ENCODE peak calls at places on chromosome 13, in ten cellular contexts. M is gastrocnemius medialis; C is neural progenitor cell; E is CD8-positive, alpha-beta memory T cell; W is heart left ventricle; Q is mesendoderm; K is fibroblast of lung; V is body of pancreas; J is cardiac muscle cell; A is astrocyte. I is an unnamed sample.

GRCh38 chr13:65292488-65292901 is 1937.6 kb downstream of the PCDH9 start:
- DNase-seq in M (no peak), A (peak; percentile 83), K (peak; percentile 87), J (peak; percentile 18), V (no peak), E (no peak), C (peak; percentile 40), Q (peak; percentile 96), W (no peak), I (no peak)

GRCh38 chr13:74867460-74867859 is 614.5 kb downstream of the TBC1D4 start:
- DNase-seq in C (no peak), V (no peak), A (peak; percentile 32), J (no peak), K (peak; percentile 51), E (no peak), M (no peak), W (no peak), Q (no peak), I (no peak)

GRCh38 chr13:28624707-28625432 is 34.1 kb upstream of the POMP start:
- DNase-seq in A (no peak), M (no peak), Q (peak; percentile 69), W (no peak), J (no peak), C (no peak), K (no peak), E (no peak), V (no peak), I (no peak)

GRCh38 chr13:67367385-67367784 is 137.2 kb upstream of the PCDH9 start:
- DNase-seq in W (no peak), Q (peak; percentile 61), M (no peak), C (no peak), A (no peak), E (no peak), V (no peak), K (no peak), J (no peak), I (no peak)

GRCh38 chr13:83810136-83810535 is 72.1 kb downstream of the SLITRK1 start:
- DNase-seq in M (no peak), A (no peak), K (no peak), C (peak; percentile 45), J (no peak), E (no peak), V (no peak), Q (no peak), W (no peak), I (no peak)

GRCh38 chr13:106527806-106528205 is 7.7 kb downstream of the EFNB2 start:
- DNase-seq in W (no peak), K (no peak), J (peak; percentile 65), V (no peak), Q (no peak), M (no peak), E (no peak), C (no peak), A (no peak), I (no peak)

GRCh38 chr13:83184819-83185218 is 697.5 kb downstream of the SLITRK1 start:
- DNase-seq in V (no peak), A (peak; percentile 21), W (no peak), M (no peak), C (no peak), J (no peak), K (peak; percentile 29), Q (no peak), E (no peak), I (no peak)

GRCh38 chr13:23666576-23666975 is 96.4 kb downstream of the TNFRSF19 start:
- DNase-seq in C (no peak), E (no peak), Q (no peak), W (no peak), A (no peak), J (no peak), V (no peak), M (no peak), K (no peak), I (no peak)

DNA sequence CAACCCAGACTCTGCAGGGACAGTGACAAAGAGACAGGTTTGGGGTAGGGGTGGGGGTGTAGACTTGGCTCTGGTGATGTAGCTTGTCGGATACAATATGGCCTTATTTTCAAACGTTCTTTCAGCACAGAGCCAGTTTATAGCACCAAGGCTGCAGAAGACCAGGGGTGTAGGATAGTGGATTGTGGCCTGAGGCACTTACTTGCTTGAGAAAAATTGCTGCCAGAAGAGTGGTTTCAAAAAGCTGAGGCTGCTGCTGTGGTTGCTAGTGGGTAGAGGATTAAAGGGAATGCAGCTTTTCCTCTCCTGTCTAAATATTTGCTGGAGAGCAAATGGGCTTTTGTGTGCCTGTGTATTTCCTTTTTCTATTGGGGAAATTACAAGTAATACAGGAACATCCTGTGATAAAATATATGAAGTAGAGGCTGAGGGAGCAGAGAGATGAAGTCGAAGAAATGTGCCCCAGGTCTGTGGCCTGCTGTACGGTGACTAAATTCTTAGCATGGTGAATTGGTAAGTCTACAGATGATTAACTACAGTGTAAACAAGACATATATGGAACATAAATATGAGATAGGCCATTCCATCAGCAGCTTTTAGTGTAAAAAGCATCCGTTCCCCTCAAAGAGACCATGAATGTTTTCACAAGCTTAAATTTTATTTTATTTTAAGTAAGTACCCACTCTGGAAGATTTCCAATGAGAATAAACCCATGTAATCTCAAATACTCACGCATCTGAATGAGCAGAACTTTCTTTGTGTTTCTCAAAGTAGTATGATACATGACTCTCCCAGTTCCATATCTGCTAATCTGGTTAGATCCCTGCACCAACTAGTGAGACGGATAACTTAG is 112.9 kb downstream of the LRCH1 start:
- DNase-seq in C (no peak), A (no peak), V (no peak), Q (peak; percentile 46), E (no peak), W (no peak), J (no peak), K (no peak), M (no peak), I (no peak)
- H3K4me1 ChIP-seq in C (peaks cover 37% of the 10 kb centered on the region), A (peaks cover 6% of the 10 kb centered on the region), V (peaks cover 50% of the 10 kb centered on the region), Q (peaks cover 15% of the 10 kb centered on the region), E (peaks cover 13% of the 10 kb centered on the region), W (peaks cover 78% of the 10 kb centered on the region), J (peaks cover 55% of the 10 kb centered on the region), K (peaks cover 8% of the 10 kb centered on the region), M (peaks cover 31% of the 10 kb centered on the region), I (peaks cover 10% of the 10 kb centered on the region)

GRCh38 chr13:112722433-112723250 is 32.8 kb downstream of the ATP11A start:
- DNase-seq in Q (peak; percentile 94), K (peak; percentile 96), M (no peak), J (peak; percentile 80), V (peak; percentile 86), A (peak; percentile 96), C (no peak), E (no peak), W (peak; percentile 80), I (no peak)

GRCh38 chr13:112721198-112722104 is 31.6 kb downstream of the ATP11A start:
- DNase-seq in K (no peak), W (no peak), C (no peak), V (peak; percentile 42), A (no peak), J (no peak), E (no peak), Q (no peak), M (no peak), I (no peak)

GRCh38 chr13:112724788-112725345 is 35.0 kb downstream of the ATP11A start:
- DNase-seq in V (no peak), K (no peak), E (no peak), A (no peak), W (no peak), C (no peak), Q (no peak), M (no peak), J (no peak), I (no peak)

GRCh38 chr13:112725346-112726017 is 35.6 kb downstream of the ATP11A start:
- DNase-seq in V (no peak), J (no peak), E (no peak), M (peak; percentile 85), C (no peak), W (no peak), K (peak; percentile 58), A (peak; percentile 41), Q (no peak), I (no peak)

DNA sequence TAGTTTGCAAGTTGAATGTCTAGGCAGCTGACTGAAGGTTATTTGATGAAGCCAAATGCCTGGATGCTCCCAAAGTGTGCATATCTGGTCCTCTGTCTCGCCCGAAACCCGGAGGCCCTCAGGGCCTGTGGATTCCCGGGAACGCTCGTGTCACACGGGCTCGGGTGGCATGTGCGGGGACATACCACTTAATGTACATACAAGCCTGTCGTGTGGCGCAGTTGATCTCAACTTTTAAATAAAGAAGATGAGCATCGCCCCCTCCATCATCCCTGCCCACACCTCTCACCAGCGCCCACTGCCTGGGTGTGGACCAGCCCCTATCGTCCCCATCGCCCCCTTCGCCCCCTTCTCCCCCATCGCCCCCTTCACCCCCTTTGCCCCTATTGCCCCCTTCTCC is 33.9 kb downstream of the ATP11A start:
- DNase-seq in A (no peak), K (no peak), W (no peak), V (no peak), Q (no peak), J (no peak), C (no peak), M (no peak), E (no peak), I (no peak)
- H3K4me1 ChIP-seq in A (peaks cover 27% of the 10 kb centered on the region), K (no peaks in the 10 kb centered on the region), W (peaks cover 47% of the 10 kb centered on the region), V (peaks cover 74% of the 10 kb centered on the region), Q (peaks cover 4% of the 10 kb centered on the region), J (peaks cover 59% of the 10 kb centered on the region), C (peaks cover 23% of the 10 kb centered on the region), M (peaks cover 35% of the 10 kb centered on the region), E (peaks cover 14% of the 10 kb centered on the region), I (peaks cover 13% of the 10 kb centered on the region)

GRCh38 chr13:45750566-45750965 is 48.4 kb downstream of the CBY2 start:
- DNase-seq in E (no peak), Q (peak; percentile 33), C (no peak), J (no peak), W (no peak), M (no peak), A (no peak), K (no peak), V (no peak), I (no peak)

GRCh38 chr13:45749026-45749759 is 47.1 kb downstream of the CBY2 start:
- DNase-seq in C (peak; percentile 34), A (no peak), Q (peak; percentile 88), J (no peak), W (no peak), K (no peak), V (no peak), M (no peak), E (no peak), I (no peak)

GRCh38 chr13:45747071-45747470 is 45.0 kb downstream of the CBY2 start:
- DNase-seq in K (no peak), E (no peak), Q (no peak), V (no peak), A (no peak), W (no peak), M (no peak), C (no peak), J (no peak), I (no peak)

DNA sequence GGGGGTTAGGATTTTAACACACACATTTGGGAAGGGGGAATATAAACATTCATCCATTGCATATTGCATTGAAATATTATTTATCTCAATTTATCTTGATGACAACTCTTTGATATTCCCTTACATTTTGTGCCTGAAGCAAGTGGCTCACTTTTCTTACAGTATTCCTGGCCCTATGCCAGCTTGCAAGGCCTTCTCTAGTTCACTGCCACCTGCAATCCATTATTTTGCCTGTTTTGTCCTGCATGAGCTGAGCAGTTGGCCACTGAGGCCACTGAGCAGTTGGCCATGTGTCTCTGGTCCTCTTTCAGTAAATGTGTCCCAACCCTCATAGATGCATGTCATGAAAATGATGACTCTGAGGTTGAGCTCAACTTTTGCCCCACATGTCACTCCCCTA is 49.8 kb downstream of the CBY2 start:
- DNase-seq in K (no peak), Q (no peak), E (no peak), A (no peak), V (no peak), W (no peak), M (no peak), C (no peak), J (no peak), I (no peak)
- H3K4me1 ChIP-seq in K (no peaks in the 10 kb centered on the region), Q (peaks cover 2% of the 10 kb centered on the region), E (no peaks in the 10 kb centered on the region), A (no peaks in the 10 kb centered on the region), V (no peaks in the 10 kb centered on the region), W (no peaks in the 10 kb centered on the region), M (no peaks in the 10 kb centered on the region), C (peaks cover 16% of the 10 kb centered on the region), J (no peaks in the 10 kb centered on the region), I (no peaks in the 10 kb centered on the region)

GRCh38 chr13:33798023-33798422 is 19.9 kb upstream of the RFC3 start:
- DNase-seq in M (no peak), C (no peak), W (no peak), K (no peak), V (no peak), E (no peak), A (no peak), J (no peak), Q (no peak), I (no peak)
- H3K4me1 ChIP-seq in M (peaks cover 45% of the 10 kb centered on the region), C (peaks cover 12% of the 10 kb centered on the region), W (peaks cover 22% of the 10 kb centered on the region), K (no peaks in the 10 kb centered on the region), V (peaks cover 21% of the 10 kb centered on the region), E (no peaks in the 10 kb centered on the region), A (no peaks in the 10 kb centered on the region), J (no peaks in the 10 kb centered on the region), Q (no peaks in the 10 kb centered on the region), I (peaks cover 3% of the 10 kb centered on the region)